ENCODE peak calls at places on chromosomes 3 and 15, in ten cellular contexts. I, B, N, D, L, A, C, X, Z and V are unnamed samples.

GRCh38 chr3:193767353-193768068 is 174.5 kb downstream of the OPA1 start:
- DNase-seq in N (no peak), D (no peak), B (no peak), A (no peak), Z (no peak), I (no peak), L (no peak), X (no peak), C (no peak), V (no peak)

GRCh38 chr3:134650431-134651346 is at the start of gene KY:
- DNase-seq in A (no peak), D (no peak), Z (no peak), L (no peak), B (peak; percentile 61), C (peak; percentile 21), X (peak; percentile 42), N (peak; percentile 62), I (peak; percentile 55), V (peak; percentile 75)

GRCh38 chr3:116394365-116394764 is 50.9 kb downstream of the LSAMP start:
- DNase-seq in X (no peak), L (no peak), A (no peak), B (no peak), Z (no peak), C (no peak), D (no peak), I (no peak), N (no peak), V (no peak)

GRCh38 chr3:127074900-127075360 is 92.0 kb downstream of the PLXNA1 start:
- DNase-seq in Z (no peak), X (peak; percentile 35), C (peak; percentile 44), D (no peak), I (peak; percentile 53), B (peak; percentile 82), A (peak; percentile 43), N (peak; percentile 76), L (no peak), V (peak; percentile 65)

GRCh38 chr15:20340331-20340811 is 201.2 kb downstream of the GOLGA6L6 start:
- DNase-seq in N (no peak), D (no peak), L (no peak), B (no peak), Z (no peak), A (no peak), X (peak; percentile 82), C (peak; percentile 42), I (no peak), V (no peak)

GRCh38 chr3:38960953-38961622 is 90.7 kb downstream of the SCN11A start:
- DNase-seq in A (no peak), B (peak; percentile 67), Z (no peak), X (peak; percentile 50), L (no peak), D (no peak), N (peak; percentile 54), I (peak; percentile 54), C (peak; percentile 45), V (peak; percentile 55)

GRCh38 chr15:64912926-64913325 is 1.2 kb downstream of the ANKDD1A start:
- DNase-seq in N (no peak), D (no peak), L (no peak), Z (no peak), B (no peak), X (no peak), C (no peak), A (no peak), I (no peak), V (no peak)

GRCh38 chr3:160040181-160040580 is 51.5 kb downstream of the IL12A start:
- DNase-seq in L (no peak), D (no peak), B (no peak), I (no peak), X (no peak), A (no peak), Z (no peak), C (no peak), N (no peak), V (peak; percentile 58)

GRCh38 chr15:73338058-73338457 is 30.7 kb downstream of the HCN4 start:
- DNase-seq in C (no peak), X (no peak), Z (no peak), B (no peak), D (no peak), A (no peak), L (no peak), I (no peak), N (no peak), V (peak; percentile 79)

GRCh38 chr3:40414270-40414669 is 27.3 kb downstream of the ENTPD3 start:
- DNase-seq in N (no peak), A (no peak), C (no peak), Z (no peak), L (no peak), D (no peak), I (no peak), X (no peak), B (no peak), V (no peak)